ENCODE peak calls at places on chromosomes 16 and 17, in eight cellular contexts. One of them, this sample, is unnamed.

GRCh38 chr16:82979406-82980111 is 352.8 kb downstream of the CDH13 start:
- DNase-seq in caudate nucleus: no peak
- DNase-seq in sigmoid colon: no peak
- DNase-seq in midbrain: no peak
- DNase-seq in heart right ventricle: no peak
- DNase-seq in iPS-NIHi11: no peak
- DNase-seq in natural killer cell: no peak
- DNase-seq in tibial nerve: no peak
- DNase-seq in this sample: no peak

GRCh38 chr17:37842401-37842800 is 81.8 kb upstream of the TBC1D3K start:
- DNase-seq in caudate nucleus: no peak
- DNase-seq in sigmoid colon: no peak
- DNase-seq in midbrain: no peak
- DNase-seq in heart right ventricle: no peak
- DNase-seq in iPS-NIHi11: no peak
- DNase-seq in natural killer cell: no peak
- DNase-seq in tibial nerve: no peak
- DNase-seq in this sample: no peak

GRCh38 chr17:59221159-59221847 is 992 bp downstream of the GDPD1 start:
- DNase-seq in caudate nucleus: no peak
- DNase-seq in sigmoid colon: no peak
- DNase-seq in midbrain: no peak
- DNase-seq in heart right ventricle: no peak
- DNase-seq in iPS-NIHi11: no peak
- DNase-seq in natural killer cell: no peak
- DNase-seq in tibial nerve: no peak
- DNase-seq in this sample: no peak

GRCh38 chr17:83058478-83059167 is 20.8 kb upstream of the METRNL start:
- DNase-seq in caudate nucleus: no peak
- DNase-seq in sigmoid colon: peak
- DNase-seq in midbrain: no peak
- DNase-seq in heart right ventricle: no peak
- DNase-seq in iPS-NIHi11: no peak
- DNase-seq in natural killer cell: no peak
- DNase-seq in tibial nerve: peak
- DNase-seq in this sample: no peak

GRCh38 chr16:27698266-27698665 is 148.3 kb downstream of the KATNIP start:
- DNase-seq in caudate nucleus: no peak
- DNase-seq in sigmoid colon: no peak
- DNase-seq in midbrain: no peak
- DNase-seq in heart right ventricle: no peak
- DNase-seq in iPS-NIHi11: peak
- DNase-seq in natural killer cell: no peak
- DNase-seq in tibial nerve: no peak
- DNase-seq in this sample: no peak

GRCh38 chr16:84278333-84278732 is 16.3 kb upstream of the WFDC1 start:
- DNase-seq in caudate nucleus: no peak
- DNase-seq in sigmoid colon: no peak
- DNase-seq in midbrain: no peak
- DNase-seq in heart right ventricle: no peak
- DNase-seq in iPS-NIHi11: no peak
- DNase-seq in natural killer cell: no peak
- DNase-seq in tibial nerve: no peak
- DNase-seq in this sample: no peak

GRCh38 chr17:74971842-74972106 is 785 bp downstream of the HID1 start:
- DNase-seq in caudate nucleus: no peak
- DNase-seq in sigmoid colon: no peak
- DNase-seq in midbrain: no peak
- DNase-seq in heart right ventricle: no peak
- DNase-seq in iPS-NIHi11: no peak
- DNase-seq in natural killer cell: no peak
- DNase-seq in tibial nerve: no peak
- DNase-seq in this sample: peak

GRCh38 chr17:44081681-44082080 is 11.1 kb downstream of the G6PC3 start:
- DNase-seq in caudate nucleus: no peak
- DNase-seq in sigmoid colon: no peak
- DNase-seq in midbrain: no peak
- DNase-seq in heart right ventricle: no peak
- DNase-seq in iPS-NIHi11: no peak
- DNase-seq in natural killer cell: no peak
- DNase-seq in tibial nerve: no peak
- DNase-seq in this sample: no peak

GRCh38 chr17:48160177-48160967 is 52.8 kb downstream of the SNX11 start:
- DNase-seq in caudate nucleus: no peak
- DNase-seq in sigmoid colon: no peak
- DNase-seq in midbrain: no peak
- DNase-seq in heart right ventricle: no peak
- DNase-seq in iPS-NIHi11: peak
- DNase-seq in natural killer cell: no peak
- DNase-seq in tibial nerve: no peak
- DNase-seq in this sample: no peak

GRCh38 chr17:56777859-56778258 is 55.9 kb downstream of the C17orf67 start:
- DNase-seq in caudate nucleus: no peak
- DNase-seq in sigmoid colon: no peak
- DNase-seq in midbrain: no peak
- DNase-seq in heart right ventricle: no peak
- DNase-seq in iPS-NIHi11: no peak
- DNase-seq in natural killer cell: no peak
- DNase-seq in tibial nerve: no peak
- DNase-seq in this sample: no peak

GRCh38 chr17:50575581-50576210 is 15.2 kb downstream of the CACNA1G start:
- DNase-seq in caudate nucleus: no peak
- DNase-seq in sigmoid colon: no peak
- DNase-seq in midbrain: no peak
- DNase-seq in heart right ventricle: no peak
- DNase-seq in iPS-NIHi11: peak
- DNase-seq in natural killer cell: no peak
- DNase-seq in tibial nerve: no peak
- DNase-seq in this sample: peak

GRCh38 chr17:43767713-43768059 is 9.1 kb upstream of the SOST start:
- DNase-seq in caudate nucleus: no peak
- DNase-seq in sigmoid colon: no peak
- DNase-seq in midbrain: no peak
- DNase-seq in heart right ventricle: no peak
- DNase-seq in iPS-NIHi11: no peak
- DNase-seq in natural killer cell: no peak
- DNase-seq in tibial nerve: no peak
- DNase-seq in this sample: no peak

GRCh38 chr16:4283939-4284338 is 11.1 kb upstream of the TFAP4 start:
- DNase-seq in caudate nucleus: no peak
- DNase-seq in sigmoid colon: no peak
- DNase-seq in midbrain: no peak
- DNase-seq in heart right ventricle: no peak
- DNase-seq in iPS-NIHi11: no peak
- DNase-seq in natural killer cell: no peak
- DNase-seq in tibial nerve: no peak
- DNase-seq in this sample: no peak

GRCh38 chr16:57589374-57589773 is 39.1 kb upstream of the ADGRG1 start:
- DNase-seq in caudate nucleus: no peak
- DNase-seq in sigmoid colon: no peak
- DNase-seq in midbrain: no peak
- DNase-seq in heart right ventricle: no peak
- DNase-seq in iPS-NIHi11: no peak
- DNase-seq in natural killer cell: peak
- DNase-seq in tibial nerve: no peak
- DNase-seq in this sample: no peak

GRCh38 chr17:63550816-63551639 is 751 bp downstream of the DCAF7 start:
- DNase-seq in caudate nucleus: no peak
- DNase-seq in sigmoid colon: no peak
- DNase-seq in midbrain: no peak
- DNase-seq in heart right ventricle: no peak
- DNase-seq in iPS-NIHi11: peak
- DNase-seq in natural killer cell: no peak
- DNase-seq in tibial nerve: no peak
- DNase-seq in this sample: peak

GRCh38 chr16:19706846-19707245 is 11.2 kb downstream of the KNOP1 start:
- DNase-seq in caudate nucleus: no peak
- DNase-seq in sigmoid colon: peak
- DNase-seq in midbrain: no peak
- DNase-seq in heart right ventricle: no peak
- DNase-seq in iPS-NIHi11: no peak
- DNase-seq in natural killer cell: no peak
- DNase-seq in tibial nerve: no peak
- DNase-seq in this sample: no peak

GRCh38 chr16:14015461-14015860 is 55.7 kb upstream of the MRTFB start:
- DNase-seq in caudate nucleus: no peak
- DNase-seq in sigmoid colon: no peak
- DNase-seq in midbrain: no peak
- DNase-seq in heart right ventricle: no peak
- DNase-seq in iPS-NIHi11: no peak
- DNase-seq in natural killer cell: no peak
- DNase-seq in tibial nerve: no peak
- DNase-seq in this sample: no peak

GRCh38 chr16:85761866-85762265 is 11.0 kb upstream of the C16orf74 start:
- DNase-seq in caudate nucleus: no peak
- DNase-seq in sigmoid colon: no peak
- DNase-seq in midbrain: no peak
- DNase-seq in heart right ventricle: no peak
- DNase-seq in iPS-NIHi11: no peak
- DNase-seq in natural killer cell: no peak
- DNase-seq in tibial nerve: no peak
- DNase-seq in this sample: no peak

GRCh38 chr17:27282054-27282501 is 11.8 kb upstream of the WSB1 start:
- DNase-seq in caudate nucleus: no peak
- DNase-seq in sigmoid colon: no peak
- DNase-seq in midbrain: no peak
- DNase-seq in heart right ventricle: no peak
- DNase-seq in iPS-NIHi11: no peak
- DNase-seq in natural killer cell: no peak
- DNase-seq in tibial nerve: no peak
- DNase-seq in this sample: no peak

GRCh38 chr16:11181242-11181888 is 74.6 kb downstream of the SOCS1 start:
- DNase-seq in caudate nucleus: no peak
- DNase-seq in sigmoid colon: no peak
- DNase-seq in midbrain: no peak
- DNase-seq in heart right ventricle: no peak
- DNase-seq in iPS-NIHi11: no peak
- DNase-seq in natural killer cell: no peak
- DNase-seq in tibial nerve: no peak
- DNase-seq in this sample: no peak

GRCh38 chr17:71460943-71461342 is 659.9 kb upstream of the SOX9 start:
- DNase-seq in caudate nucleus: no peak
- DNase-seq in sigmoid colon: no peak
- DNase-seq in midbrain: peak
- DNase-seq in heart right ventricle: no peak
- DNase-seq in iPS-NIHi11: no peak
- DNase-seq in natural killer cell: no peak
- DNase-seq in tibial nerve: no peak
- DNase-seq in this sample: no peak